ENCODE peak calls at places on chromosomes 6 and 20, in six cellular contexts. K is GM04504; H is lung; S is stimulated activated CD4-positive, alpha-beta T cell treated with anti-CD3 and anti-CD28 coated beads, Interleukin-15, amount 100 ng/mL, for 48 hours; Q is activated naive CD4-positive, alpha-beta T cell; I is caudate nucleus. L is an unnamed sample.

GRCh38 chr20:12173333-12173732 is 255.6 kb downstream of the BTBD3 start:
- DNase-seq in K (no peak), H (no peak), S (no peak), Q (no peak), I (no peak), L (no peak)

GRCh38 chr20:44217342-44218092 is 6.9 kb upstream of the OSER1 start:
- DNase-seq in K (no peak), H (peak), S (no peak), Q (no peak), I (no peak), L (peak)

GRCh38 chr6:108127826-108128225 is 38.0 kb upstream of the NR2E1 start:
- DNase-seq in K (no peak), H (no peak), S (no peak), Q (no peak), I (no peak), L (no peak)

GRCh38 chr20:46694484-46694883 is 5.2 kb upstream of the TP53RK start:
- DNase-seq in K (no peak), H (no peak), S (no peak), Q (no peak), I (no peak), L (no peak)

GRCh38 chr20:47127986-47128385 is 228.5 kb downstream of the ZMYND8 start:
- DNase-seq in K (no peak), H (no peak), S (no peak), Q (no peak), I (no peak), L (no peak)

GRCh38 chr20:53208110-53208908 is 236.2 kb downstream of the TSHZ2 start:
- DNase-seq in K (no peak), H (no peak), S (no peak), Q (no peak), I (no peak), L (no peak)

GRCh38 chr6:33622456-33623431 is 1.6 kb downstream of the ITPR3 start:
- DNase-seq in K (no peak), H (peak), S (no peak), Q (no peak), I (no peak), L (no peak)

GRCh38 chr6:14046476-14047068 is 71.0 kb upstream of the CD83 start:
- DNase-seq in K (no peak), H (peak), S (no peak), Q (no peak), I (no peak), L (no peak)

L was measured in AG09309.